ENCODE peak calls at places on chromosomes 3 and 15, in six cellular contexts. One of them, this sample, is unnamed.

GRCh38 chr3:64170270-64170669 is 55.0 kb downstream of the PRICKLE2 start:
- DNase-seq in CD8-positive, alpha-beta T cell: no peak
- DNase-seq in H9: no peak
- DNase-seq in upper lobe of right lung: no peak
- DNase-seq in naive thymus-derived CD4-positive, alpha-beta T cell: no peak
- DNase-seq in spleen: no peak
- DNase-seq in this sample: no peak

GRCh38 chr15:51368751-51369450 is 27.4 kb downstream of the GLDN start:
- DNase-seq in CD8-positive, alpha-beta T cell: no peak
- DNase-seq in H9: no peak
- DNase-seq in upper lobe of right lung: no peak
- DNase-seq in naive thymus-derived CD4-positive, alpha-beta T cell: no peak
- DNase-seq in spleen: no peak
- DNase-seq in this sample: no peak

GRCh38 chr15:78811825-78812183 is 540 bp upstream of the ADAMTS7 start:
- DNase-seq in CD8-positive, alpha-beta T cell: no peak
- DNase-seq in naive thymus-derived CD4-positive, alpha-beta T cell: no peak
- DNase-seq in spleen: no peak
- DNase-seq in upper lobe of right lung: no peak
- DNase-seq in H9: no peak
- DNase-seq in this sample: no peak

GRCh38 chr15:93071469-93071891 is 17.5 kb downstream of the RGMA start:
- DNase-seq in spleen: no peak
- DNase-seq in naive thymus-derived CD4-positive, alpha-beta T cell: no peak
- DNase-seq in CD8-positive, alpha-beta T cell: no peak
- DNase-seq in H9: no peak
- DNase-seq in upper lobe of right lung: no peak
- DNase-seq in this sample: no peak

GRCh38 chr3:66153961-66154923 is 66.6 kb upstream of the SLC25A26 start:
- DNase-seq in upper lobe of right lung: no peak
- DNase-seq in spleen: no peak
- DNase-seq in CD8-positive, alpha-beta T cell: no peak
- DNase-seq in naive thymus-derived CD4-positive, alpha-beta T cell: no peak
- DNase-seq in H9: no peak
- DNase-seq in this sample: no peak

GRCh38 chr3:159634414-159634813 is 354.2 kb upstream of the IL12A start:
- DNase-seq in naive thymus-derived CD4-positive, alpha-beta T cell: no peak
- DNase-seq in spleen: no peak
- DNase-seq in upper lobe of right lung: no peak
- DNase-seq in CD8-positive, alpha-beta T cell: no peak
- DNase-seq in H9: no peak
- DNase-seq in this sample: no peak

GRCh38 chr3:161072076-161072697 is 33.0 kb downstream of the B3GALNT1 start:
- DNase-seq in spleen: no peak
- DNase-seq in upper lobe of right lung: no peak
- DNase-seq in CD8-positive, alpha-beta T cell: no peak
- DNase-seq in H9: no peak
- DNase-seq in naive thymus-derived CD4-positive, alpha-beta T cell: no peak
- DNase-seq in this sample: no peak

GRCh38 chr3:141828487-141829284 is 47.8 kb upstream of the ATP1B3 start:
- DNase-seq in upper lobe of right lung: no peak
- DNase-seq in spleen: no peak
- DNase-seq in H9: peak
- DNase-seq in naive thymus-derived CD4-positive, alpha-beta T cell: no peak
- DNase-seq in CD8-positive, alpha-beta T cell: no peak
- DNase-seq in this sample: no peak

GRCh38 chr3:126527455-126528211 is 3.7 kb downstream of the CHST13 start:
- DNase-seq in CD8-positive, alpha-beta T cell: no peak
- DNase-seq in H9: no peak
- DNase-seq in naive thymus-derived CD4-positive, alpha-beta T cell: no peak
- DNase-seq in upper lobe of right lung: peak
- DNase-seq in spleen: peak
- DNase-seq in this sample: no peak

GRCh38 chr3:141410861-141411771 is 42.8 kb downstream of the ZBTB38 start:
- DNase-seq in naive thymus-derived CD4-positive, alpha-beta T cell: peak
- DNase-seq in upper lobe of right lung: no peak
- DNase-seq in H9: no peak
- DNase-seq in spleen: no peak
- DNase-seq in CD8-positive, alpha-beta T cell: peak
- DNase-seq in this sample: no peak

GRCh38 chr3:159174715-159175390 is 373.0 kb downstream of the MFSD1 start:
- DNase-seq in CD8-positive, alpha-beta T cell: no peak
- DNase-seq in naive thymus-derived CD4-positive, alpha-beta T cell: no peak
- DNase-seq in H9: no peak
- DNase-seq in spleen: no peak
- DNase-seq in upper lobe of right lung: no peak
- DNase-seq in this sample: no peak

GRCh38 chr3:102181202-102181920 is 253.5 kb upstream of the ZPLD1 start:
- DNase-seq in upper lobe of right lung: no peak
- DNase-seq in spleen: no peak
- DNase-seq in H9: no peak
- DNase-seq in naive thymus-derived CD4-positive, alpha-beta T cell: no peak
- DNase-seq in CD8-positive, alpha-beta T cell: no peak
- DNase-seq in this sample: no peak

GRCh38 chr15:80173022-80173759 is 20.4 kb downstream of the FAH start:
- DNase-seq in upper lobe of right lung: peak
- DNase-seq in CD8-positive, alpha-beta T cell: peak
- DNase-seq in H9: peak
- DNase-seq in naive thymus-derived CD4-positive, alpha-beta T cell: peak
- DNase-seq in spleen: peak
- DNase-seq in this sample: no peak

GRCh38 chr3:56268621-56269394 is 199.5 kb downstream of the ERC2 start:
- DNase-seq in CD8-positive, alpha-beta T cell: no peak
- DNase-seq in H9: no peak
- DNase-seq in naive thymus-derived CD4-positive, alpha-beta T cell: no peak
- DNase-seq in spleen: no peak
- DNase-seq in upper lobe of right lung: no peak
- DNase-seq in this sample: no peak

GRCh38 chr3:124584552-124585391 is 145.5 kb upstream of the UMPS start:
- DNase-seq in CD8-positive, alpha-beta T cell: peak
- DNase-seq in spleen: peak
- DNase-seq in H9: peak
- DNase-seq in naive thymus-derived CD4-positive, alpha-beta T cell: peak
- DNase-seq in upper lobe of right lung: peak
- DNase-seq in this sample: no peak

GRCh38 chr3:41715376-41715775 is 246.5 kb downstream of the ULK4 start:
- DNase-seq in H9: no peak
- DNase-seq in upper lobe of right lung: no peak
- DNase-seq in naive thymus-derived CD4-positive, alpha-beta T cell: no peak
- DNase-seq in spleen: no peak
- DNase-seq in CD8-positive, alpha-beta T cell: no peak
- DNase-seq in this sample: no peak

GRCh38 chr3:136194409-136195257 is 1.5 kb downstream of the MSL2 start:
- DNase-seq in naive thymus-derived CD4-positive, alpha-beta T cell: peak
- DNase-seq in upper lobe of right lung: peak
- DNase-seq in CD8-positive, alpha-beta T cell: peak
- DNase-seq in H9: peak
- DNase-seq in spleen: peak
- DNase-seq in this sample: peak

GRCh38 chr3:159806412-159806811 is 182.2 kb upstream of the IL12A start:
- DNase-seq in spleen: no peak
- DNase-seq in H9: no peak
- DNase-seq in naive thymus-derived CD4-positive, alpha-beta T cell: no peak
- DNase-seq in upper lobe of right lung: no peak
- DNase-seq in CD8-positive, alpha-beta T cell: no peak
- DNase-seq in this sample: peak

GRCh38 chr15:44792715-44793114 is 56.4 kb downstream of the TRIM69 start:
- DNase-seq in naive thymus-derived CD4-positive, alpha-beta T cell: no peak
- DNase-seq in CD8-positive, alpha-beta T cell: no peak
- DNase-seq in upper lobe of right lung: no peak
- DNase-seq in spleen: no peak
- DNase-seq in H9: no peak
- DNase-seq in this sample: no peak

GRCh38 chr3:133452603-133453313 is 52.9 kb downstream of the BFSP2 start:
- DNase-seq in spleen: no peak
- DNase-seq in H9: no peak
- DNase-seq in CD8-positive, alpha-beta T cell: no peak
- DNase-seq in upper lobe of right lung: no peak
- DNase-seq in naive thymus-derived CD4-positive, alpha-beta T cell: no peak
- DNase-seq in this sample: no peak

GRCh38 chr3:17714473-17714872 is 28.0 kb downstream of the TBC1D5 start:
- DNase-seq in CD8-positive, alpha-beta T cell: no peak
- DNase-seq in spleen: no peak
- DNase-seq in H9: no peak
- DNase-seq in naive thymus-derived CD4-positive, alpha-beta T cell: no peak
- DNase-seq in upper lobe of right lung: no peak
- DNase-seq in this sample: no peak

GRCh38 chr15:89090791-89091666 is 2.8 kb downstream of the ABHD2 start:
- DNase-seq in upper lobe of right lung: peak
- DNase-seq in naive thymus-derived CD4-positive, alpha-beta T cell: peak
- DNase-seq in H9: no peak
- DNase-seq in CD8-positive, alpha-beta T cell: peak
- DNase-seq in spleen: peak
- DNase-seq in this sample: peak

GRCh38 chr3:13708301-13708700 is 159.4 kb downstream of the FBLN2 start:
- DNase-seq in spleen: peak
- DNase-seq in H9: peak
- DNase-seq in naive thymus-derived CD4-positive, alpha-beta T cell: no peak
- DNase-seq in CD8-positive, alpha-beta T cell: no peak
- DNase-seq in upper lobe of right lung: peak
- DNase-seq in this sample: no peak

DNA sequence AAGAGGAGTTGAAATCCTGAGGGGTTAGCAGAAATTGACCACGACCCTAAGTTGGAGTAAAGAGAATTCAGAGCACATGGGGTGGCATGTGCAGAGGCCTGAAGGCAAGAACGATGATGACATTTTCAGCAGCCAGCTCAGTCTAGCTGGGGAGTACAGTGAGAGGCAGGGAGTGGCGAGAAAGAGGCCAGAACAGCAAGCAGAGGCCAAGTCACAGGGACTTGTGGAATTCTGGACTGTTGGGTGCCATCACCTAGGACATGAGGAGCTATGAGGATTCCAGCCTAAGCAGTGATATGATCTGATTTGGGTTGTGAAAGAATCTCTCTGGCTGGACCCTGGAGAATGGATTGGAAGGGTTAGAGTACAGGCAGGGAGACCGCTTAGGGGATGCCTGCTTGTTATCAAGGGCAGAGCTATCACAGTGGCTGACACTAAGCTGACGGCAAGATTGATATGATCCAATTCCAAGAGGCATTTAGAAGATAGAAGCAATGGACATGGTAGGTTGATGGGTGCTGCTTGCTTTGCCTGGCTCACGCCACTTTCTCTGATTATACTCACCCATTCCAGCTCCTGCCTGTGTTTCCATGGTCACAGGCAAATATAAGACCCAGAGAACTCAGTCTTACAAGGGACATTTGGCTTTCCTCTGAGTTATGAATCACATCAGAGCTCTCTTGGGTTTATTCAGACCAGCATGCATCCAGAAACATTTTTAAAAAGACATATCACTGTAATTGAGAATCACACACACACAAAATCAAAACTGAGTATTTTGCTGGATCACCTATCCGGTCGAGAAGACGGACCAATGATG is 66.4 kb downstream of the LRTM1 start:
- DNase-seq in upper lobe of right lung: no peak
- DNase-seq in spleen: no peak
- DNase-seq in CD8-positive, alpha-beta T cell: no peak
- DNase-seq in naive thymus-derived CD4-positive, alpha-beta T cell: no peak
- DNase-seq in H9: no peak
- DNase-seq in this sample: no peak
- H3K27ac ChIP-seq in upper lobe of right lung: no peak
- H3K27ac ChIP-seq in spleen: no peak
- H3K27ac ChIP-seq in CD8-positive, alpha-beta T cell: no peak
- H3K27ac ChIP-seq in naive thymus-derived CD4-positive, alpha-beta T cell: no peak
- H3K27ac ChIP-seq in H9: no peak
- H3K27ac ChIP-seq in this sample: no peak

DNA sequence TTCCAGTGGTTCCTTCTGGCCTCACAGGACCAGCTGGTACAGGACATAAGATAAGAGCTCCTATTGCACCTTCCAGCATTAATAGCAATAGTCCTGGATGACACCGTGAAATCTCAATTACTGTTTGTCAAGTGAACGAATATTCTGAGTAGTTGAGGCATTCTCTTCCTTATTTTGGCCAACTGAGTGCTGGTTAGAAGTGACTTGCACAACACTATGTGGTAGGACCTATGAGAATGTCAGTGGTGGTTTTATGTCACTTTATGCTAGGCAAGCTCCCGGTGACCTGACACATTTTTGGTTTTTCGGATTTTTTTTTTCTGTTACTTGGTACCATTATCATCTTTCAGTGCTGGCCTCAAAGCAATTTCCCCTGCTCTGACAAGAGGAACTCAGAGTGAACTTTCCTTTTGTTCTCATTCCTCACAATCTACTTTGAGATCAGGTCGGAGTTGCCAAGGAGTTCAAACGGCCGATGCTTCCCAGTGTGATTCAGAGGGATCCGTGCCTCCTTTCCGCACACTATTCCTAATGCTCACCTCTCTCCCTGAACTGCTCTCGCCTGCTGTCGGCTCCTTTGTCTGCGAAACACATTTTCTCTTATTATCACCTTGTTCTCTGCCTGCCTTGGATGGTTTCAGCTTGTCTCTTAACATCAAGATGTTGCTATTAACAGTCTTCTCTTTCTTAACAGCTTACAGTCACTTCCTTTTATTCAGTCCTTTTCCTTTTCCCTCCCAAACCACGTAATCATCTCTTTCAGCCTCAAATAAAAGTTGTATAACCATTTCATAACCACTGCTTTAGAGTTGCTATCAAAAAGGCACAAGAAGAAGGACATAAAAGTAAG is 35.8 kb downstream of the QTRT2 start:
- DNase-seq in spleen: no peak
- DNase-seq in CD8-positive, alpha-beta T cell: no peak
- DNase-seq in H9: no peak
- DNase-seq in upper lobe of right lung: no peak
- DNase-seq in naive thymus-derived CD4-positive, alpha-beta T cell: no peak
- DNase-seq in this sample: no peak
- H3K27ac ChIP-seq in spleen: no peak
- H3K27ac ChIP-seq in CD8-positive, alpha-beta T cell: no peak
- H3K27ac ChIP-seq in H9: no peak
- H3K27ac ChIP-seq in upper lobe of right lung: peak
- H3K27ac ChIP-seq in naive thymus-derived CD4-positive, alpha-beta T cell: no peak
- H3K27ac ChIP-seq in this sample: no peak

GRCh38 chr3:48966876-48967361 is 23.1 kb upstream of the P4HTM start:
- DNase-seq in upper lobe of right lung: no peak
- DNase-seq in CD8-positive, alpha-beta T cell: no peak
- DNase-seq in H9: no peak
- DNase-seq in spleen: no peak
- DNase-seq in naive thymus-derived CD4-positive, alpha-beta T cell: no peak
- DNase-seq in this sample: no peak
- H3K27ac ChIP-seq in upper lobe of right lung: no peak
- H3K27ac ChIP-seq in CD8-positive, alpha-beta T cell: no peak
- H3K27ac ChIP-seq in H9: no peak
- H3K27ac ChIP-seq in spleen: no peak
- H3K27ac ChIP-seq in naive thymus-derived CD4-positive, alpha-beta T cell: no peak
- H3K27ac ChIP-seq in this sample: no peak

GRCh38 chr3:175865724-175866123 is 1006.6 kb downstream of the NAALADL2 start:
- DNase-seq in H9: no peak
- DNase-seq in naive thymus-derived CD4-positive, alpha-beta T cell: no peak
- DNase-seq in spleen: no peak
- DNase-seq in upper lobe of right lung: no peak
- DNase-seq in CD8-positive, alpha-beta T cell: no peak
- DNase-seq in this sample: no peak

DNA sequence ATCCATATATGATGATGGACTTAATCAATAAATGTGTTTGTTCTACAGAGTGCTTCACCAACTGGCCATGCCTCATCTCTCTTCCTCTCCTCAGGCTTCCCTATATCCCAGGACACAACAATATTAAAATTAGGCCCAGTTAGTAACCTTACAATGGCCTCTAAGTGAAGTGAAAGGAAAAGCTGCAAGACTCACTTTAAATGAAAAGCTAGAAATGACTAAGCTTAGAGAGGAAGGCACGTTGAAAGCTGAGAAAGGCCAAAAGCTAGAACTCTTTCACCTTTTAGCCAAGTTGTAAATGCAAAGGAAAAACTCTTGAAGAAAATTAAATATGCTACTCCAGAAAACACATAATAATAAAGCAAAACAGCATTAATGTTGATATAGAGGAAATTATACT is 1010.3 kb downstream of the NAALADL2 start:
- DNase-seq in naive thymus-derived CD4-positive, alpha-beta T cell: no peak
- DNase-seq in H9: no peak
- DNase-seq in spleen: no peak
- DNase-seq in upper lobe of right lung: no peak
- DNase-seq in CD8-positive, alpha-beta T cell: no peak
- DNase-seq in this sample: no peak
- H3K27ac ChIP-seq in naive thymus-derived CD4-positive, alpha-beta T cell: no peak
- H3K27ac ChIP-seq in H9: no peak
- H3K27ac ChIP-seq in spleen: no peak
- H3K27ac ChIP-seq in upper lobe of right lung: no peak
- H3K27ac ChIP-seq in CD8-positive, alpha-beta T cell: no peak
- H3K27ac ChIP-seq in this sample: no peak